ENCODE peak calls at places on chromosomes 5 and 9, in seven cellular contexts. K, W, Z, H, L, X and N are unnamed samples.

GRCh38 chr5:28737682-28738081 is 1699.3 kb upstream of the CDH9 start:
- DNase-seq in H (no peak), X (no peak), L (no peak), K (no peak), W (no peak), Z (no peak), N (no peak)

GRCh38 chr9:32698706-32699277 is 63.3 kb upstream of the TAF1L start:
- DNase-seq in X (no peak), W (no peak), L (no peak), H (peak), K (no peak), Z (no peak), N (no peak)

GRCh38 chr5:158492850-158493249 is 606.9 kb downstream of the EBF1 start:
- DNase-seq in Z (no peak), H (peak), W (no peak), L (peak), K (no peak), X (no peak), N (no peak)

GRCh38 chr5:77852514-77853352 is 76.6 kb upstream of the TBCA start:
- DNase-seq in L (peak), X (no peak), H (peak), W (peak), Z (peak), K (peak), N (peak)

GRCh38 chr5:1967716-1968115 is 85.0 kb upstream of the IRX4 start:
- DNase-seq in H (no peak), X (no peak), Z (no peak), K (no peak), L (no peak), W (no peak), N (no peak)

GRCh38 chr5:5490774-5491347 is 68.4 kb downstream of the ICE1 start:
- DNase-seq in K (no peak), H (no peak), W (no peak), X (no peak), L (no peak), Z (no peak), N (no peak)

GRCh38 chr9:93263334-93264229 is 79.6 kb downstream of the WNK2 start:
- DNase-seq in W (no peak), K (no peak), Z (no peak), H (no peak), L (no peak), X (no peak), N (no peak)

GRCh38 chr9:99296375-99296951 is 74.4 kb downstream of the SEC61B start:
- DNase-seq in L (no peak), X (no peak), H (no peak), K (no peak), W (no peak), Z (no peak), N (no peak)

GRCh38 chr9:95819636-95820035 is 55.9 kb upstream of the ERCC6L2 start:
- DNase-seq in X (no peak), L (no peak), H (peak), K (no peak), W (no peak), Z (peak), N (no peak)

GRCh38 chr9:113578877-113579269 is 115.3 kb downstream of the RGS3 start:
- DNase-seq in L (peak), K (peak), X (no peak), Z (no peak), H (no peak), W (no peak), N (no peak)

GRCh38 chr9:106860731-106861584 is 2.0 kb upstream of the ZNF462 start:
- DNase-seq in W (peak), K (peak), H (peak), L (peak), X (peak), Z (no peak), N (peak)

GRCh38 chr9:106220415-106220814 is 526.1 kb downstream of the TMEM38B start:
- DNase-seq in H (no peak), K (no peak), L (no peak), Z (no peak), W (no peak), X (no peak), N (no peak)

GRCh38 chr9:116656977-116657376 is 30.1 kb upstream of the TRIM32 start:
- DNase-seq in X (no peak), L (no peak), Z (no peak), W (no peak), K (peak), H (no peak), N (no peak)

GRCh38 chr5:75856056-75856455 is 138.8 kb upstream of the POC5 start:
- DNase-seq in X (no peak), L (no peak), K (no peak), Z (no peak), W (no peak), H (no peak), N (no peak)

GRCh38 chr9:121708768-121709488 is 57.5 kb downstream of the DAB2IP start:
- DNase-seq in W (peak), H (no peak), Z (no peak), K (no peak), X (no peak), L (no peak), N (no peak)

GRCh38 chr9:132506907-132507669 is 75.3 kb upstream of the BARHL1 start:
- DNase-seq in W (no peak), K (no peak), H (no peak), L (peak), Z (no peak), X (peak), N (no peak)

GRCh38 chr9:93100265-93100636 is 4.2 kb downstream of the CARD19 start:
- DNase-seq in W (no peak), Z (no peak), K (no peak), L (no peak), H (no peak), X (no peak), N (no peak)

GRCh38 chr9:27118916-27119315 is 9.9 kb downstream of the TEK start:
- DNase-seq in Z (no peak), K (peak), H (no peak), W (no peak), L (peak), X (no peak), N (no peak)

GRCh38 chr9:21585756-21586752 is 103.9 kb upstream of the IFNE start:
- DNase-seq in L (peak), X (no peak), W (no peak), H (no peak), Z (no peak), K (no peak), N (no peak)

GRCh38 chr9:21580636-21581353 is 98.7 kb upstream of the IFNE start:
- DNase-seq in H (no peak), W (no peak), Z (no peak), L (no peak), K (no peak), X (no peak), N (no peak)

GRCh38 chr9:21589344-21590056 is 107.4 kb upstream of the IFNE start:
- DNase-seq in H (no peak), X (no peak), W (no peak), L (no peak), Z (no peak), K (no peak), N (no peak)

GRCh38 chr9:21583628-21584027 is 101.5 kb upstream of the IFNE start:
- DNase-seq in H (no peak), K (no peak), L (no peak), Z (no peak), X (no peak), W (no peak), N (no peak)

GRCh38 chr9:21584890-21585289 is 102.8 kb upstream of the IFNE start:
- DNase-seq in H (no peak), X (no peak), K (peak), Z (no peak), L (no peak), W (no peak), N (no peak)
- H3K9ac ChIP-seq in H (no peak), X (no peak), K (no peak), Z (no peak), L (no peak), W (no peak), N (no peak)

GRCh38 chr5:138276402-138277054 is 2.1 kb upstream of the GFRA3 start:
- DNase-seq in H (peak), Z (no peak), L (no peak), K (no peak), X (no peak), W (no peak), N (no peak)

GRCh38 chr5:138275895-138276294 is 1.5 kb upstream of the GFRA3 start:
- DNase-seq in K (no peak), Z (no peak), L (no peak), H (no peak), W (no peak), X (no peak), N (no peak)

GRCh38 chr5:138273834-138274188 is 610 bp downstream of the GFRA3 start:
- DNase-seq in L (no peak), K (no peak), W (no peak), Z (no peak), H (no peak), X (no peak), N (no peak)

GRCh38 chr5:138274189-138274853 is at the start of gene GFRA3:
- DNase-seq in H (peak), X (no peak), W (peak), L (peak), K (no peak), Z (no peak), N (peak)

DNA sequence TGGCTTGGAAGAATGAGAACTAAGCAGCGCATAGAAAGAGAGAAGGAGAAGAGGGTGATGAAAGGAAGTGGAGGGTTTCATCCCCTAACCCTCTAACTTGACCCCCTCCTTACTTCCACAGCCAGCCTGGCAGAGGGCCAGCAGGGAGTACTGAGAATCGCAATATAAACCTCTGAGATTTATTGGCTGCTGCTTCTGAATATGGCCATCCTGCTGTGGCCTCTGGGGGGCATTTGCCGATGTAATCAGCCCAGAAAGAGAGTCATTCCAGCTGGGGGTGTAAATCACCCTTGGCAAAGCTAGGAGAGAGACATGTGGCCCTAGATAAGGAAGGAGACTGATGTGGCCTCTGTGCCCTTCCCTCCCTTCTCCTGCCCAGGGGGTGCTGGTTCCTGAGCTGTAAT is 960 bp upstream of the GFRA3 start:
- DNase-seq in L (peak), H (peak), K (no peak), W (no peak), X (no peak), Z (no peak), N (no peak)
- H4K8ac ChIP-seq in L (no peak), H (no peak), K (no peak), W (no peak), X (no peak), Z (no peak), N (no peak)

GRCh38 chr9:87004016-87004415 is 56.7 kb upstream of the GAS1 start:
- DNase-seq in L (no peak), K (no peak), H (no peak), X (no peak), Z (no peak), W (no peak), N (no peak)

GRCh38 chr9:87007711-87008360 is 60.5 kb upstream of the GAS1 start:
- DNase-seq in Z (no peak), W (no peak), H (no peak), K (peak), L (no peak), X (no peak), N (no peak)

GRCh38 chr9:87006956-87007355 is 59.6 kb upstream of the GAS1 start:
- DNase-seq in L (no peak), X (no peak), Z (no peak), K (no peak), W (no peak), H (no peak), N (no peak)

GRCh38 chr9:87011551-87011950 is 64.2 kb upstream of the GAS1 start:
- DNase-seq in Z (no peak), H (no peak), L (no peak), K (no peak), X (no peak), W (no peak), N (no peak)

GRCh38 chr9:87008667-87009066 is 61.4 kb upstream of the GAS1 start:
- DNase-seq in Z (no peak), W (no peak), X (no peak), H (no peak), K (no peak), L (no peak), N (no peak)
- H2AK5ac ChIP-seq in Z (no peak), W (no peak), X (no peak), H (no peak), K (no peak), L (no peak), N (no peak)

GRCh38 chr5:51381801-51382507 is 1.3 kb upstream of the ISL1 start:
- DNase-seq in W (no peak), K (no peak), L (peak), Z (no peak), H (peak), X (no peak), N (peak)
- H3K9ac ChIP-seq in W (no peak), K (no peak), L (no peak), Z (no peak), H (peak), X (peak), N (no peak)

DNA sequence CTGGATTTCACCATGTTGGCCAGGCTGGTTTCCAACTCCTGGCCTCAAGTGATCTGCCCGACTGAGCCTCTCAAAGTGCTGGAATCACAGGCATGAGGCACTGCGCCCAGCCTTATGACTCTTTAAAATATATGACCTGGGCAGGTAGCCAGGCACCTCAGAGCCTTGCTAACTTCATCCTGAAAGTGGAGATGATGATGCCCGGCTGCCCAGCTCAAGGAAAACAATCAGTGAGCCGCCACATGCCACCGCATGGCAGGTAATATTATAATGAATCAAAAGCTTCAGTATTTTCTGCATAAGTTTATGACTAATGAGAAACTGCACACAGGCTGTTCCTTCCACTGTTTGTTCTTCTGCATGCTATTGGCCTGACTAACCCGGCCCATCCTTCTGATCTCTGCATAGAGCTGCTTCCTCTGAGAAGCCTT is 30.4 kb upstream of the DMRT1 start:
- DNase-seq in H (no peak), L (no peak), Z (no peak), K (peak), W (no peak), X (no peak), N (no peak)
- H4K8ac ChIP-seq in H (no peak), L (no peak), Z (no peak), K (no peak), W (no peak), X (no peak), N (no peak)

DNA sequence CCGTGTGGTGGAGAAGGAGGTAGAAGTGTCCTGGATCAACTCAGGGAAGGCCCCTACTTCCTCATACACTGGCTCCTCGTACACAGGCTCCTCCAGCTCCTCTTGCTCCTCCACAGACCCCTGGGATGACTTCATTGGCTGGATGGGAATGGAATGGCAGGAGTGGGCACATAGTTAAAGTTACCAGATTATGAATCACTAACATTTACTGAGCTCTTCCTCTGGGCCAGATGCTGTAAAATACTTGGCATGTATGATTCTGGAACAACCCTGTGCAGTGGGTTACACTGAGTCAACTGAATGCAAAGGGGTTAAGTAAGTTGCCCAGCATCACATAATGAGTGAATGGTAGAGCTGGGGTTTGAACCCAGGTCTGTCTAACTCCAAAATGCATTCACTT is 3.1 kb upstream of the FCHSD1 start:
- DNase-seq in K (peak), H (no peak), Z (no peak), W (no peak), X (peak), L (peak), N (no peak)
- H2AK5ac ChIP-seq in K (peak), H (no peak), Z (no peak), W (no peak), X (no peak), L (no peak), N (no peak)